ENCODE peak calls at places on chromosomes 7 and 10, in four cellular contexts. One of them, this sample, is unnamed.

GRCh38 chr10:109898666-109899577 is 24.4 kb downstream of the XPNPEP1 start:
- DNase-seq in GM12878: no peak
- DNase-seq in HepG2: no peak
- DNase-seq in H1: no peak
- DNase-seq in this sample: no peak

GRCh38 chr7:157292258-157292657 is 44.5 kb upstream of the DNAJB6 start:
- DNase-seq in GM12878: no peak
- DNase-seq in H1: no peak
- DNase-seq in HepG2: no peak
- DNase-seq in this sample: no peak

GRCh38 chr10:4059471-4060138 is 274.6 kb upstream of the KLF6 start:
- DNase-seq in H1: no peak
- DNase-seq in GM12878: no peak
- DNase-seq in HepG2: no peak
- DNase-seq in this sample: no peak

GRCh38 chr10:121696854-121697253 is 98.6 kb upstream of the FGFR2 start:
- DNase-seq in HepG2: peak; percentile 18
- DNase-seq in H1: peak; percentile 29
- DNase-seq in GM12878: no peak
- DNase-seq in this sample: no peak

GRCh38 chr7:87810726-87811125 is 65.4 kb downstream of the SLC25A40 start:
- DNase-seq in GM12878: no peak
- DNase-seq in HepG2: no peak
- DNase-seq in H1: no peak
- DNase-seq in this sample: no peak

GRCh38 chr7:101913876-101914275 is 96.5 kb downstream of the CUX1 start:
- DNase-seq in GM12878: no peak
- DNase-seq in HepG2: no peak
- DNase-seq in H1: no peak
- DNase-seq in this sample: no peak

GRCh38 chr7:130988443-130988842 is 254.4 kb upstream of the KLF14 start:
- DNase-seq in H1: no peak
- DNase-seq in GM12878: no peak
- DNase-seq in HepG2: no peak
- DNase-seq in this sample: no peak

GRCh38 chr7:37683263-37684120 is at the start of gene GPR141:
- DNase-seq in HepG2: no peak
- DNase-seq in H1: peak; percentile 3
- DNase-seq in GM12878: peak; percentile 93
- DNase-seq in this sample: peak; percentile 46

GRCh38 chr7:45893996-45894664 is 5.8 kb downstream of the IGFBP1 start:
- DNase-seq in GM12878: no peak
- DNase-seq in H1: no peak
- DNase-seq in HepG2: no peak
- DNase-seq in this sample: no peak

GRCh38 chr7:100171087-100171681 is 2.8 kb upstream of the GAL3ST4 start:
- DNase-seq in H1: no peak
- DNase-seq in GM12878: no peak
- DNase-seq in HepG2: no peak
- DNase-seq in this sample: no peak

GRCh38 chr7:105745681-105746330 is 130.6 kb downstream of the ATXN7L1 start:
- DNase-seq in HepG2: no peak
- DNase-seq in GM12878: no peak
- DNase-seq in H1: no peak
- DNase-seq in this sample: no peak

GRCh38 chr7:25849361-25850184 is 302.4 kb upstream of the NFE2L3 start:
- DNase-seq in H1: no peak
- DNase-seq in GM12878: no peak
- DNase-seq in HepG2: peak; percentile 48
- DNase-seq in this sample: no peak

GRCh38 chr10:97138174-97138573 is 47.6 kb downstream of the SLIT1 start:
- DNase-seq in HepG2: peak; percentile 50
- DNase-seq in H1: no peak
- DNase-seq in GM12878: no peak
- DNase-seq in this sample: no peak

GRCh38 chr7:82202107-82202506 is 241.5 kb downstream of the CACNA2D1 start:
- DNase-seq in HepG2: no peak
- DNase-seq in H1: no peak
- DNase-seq in GM12878: no peak
- DNase-seq in this sample: no peak

GRCh38 chr7:117123311-117123926 is 170.1 kb downstream of the ST7 start:
- DNase-seq in GM12878: no peak
- DNase-seq in H1: no peak
- DNase-seq in HepG2: no peak
- DNase-seq in this sample: no peak

GRCh38 chr7:37427276-37427940 is 21.3 kb downstream of the ELMO1 start:
- DNase-seq in HepG2: no peak
- DNase-seq in H1: no peak
- DNase-seq in GM12878: no peak
- DNase-seq in this sample: no peak

GRCh38 chr7:156764016-156764669 is 123.6 kb downstream of the RNF32 start:
- DNase-seq in GM12878: no peak
- DNase-seq in H1: no peak
- DNase-seq in HepG2: peak; percentile 68
- DNase-seq in this sample: peak; percentile 30

GRCh38 chr7:70573202-70573810 is 558.6 kb upstream of the GALNT17 start:
- DNase-seq in GM12878: no peak
- DNase-seq in HepG2: no peak
- DNase-seq in H1: no peak
- DNase-seq in this sample: no peak

GRCh38 chr10:107576746-107577145 is 412.2 kb upstream of the SORCS1 start:
- DNase-seq in HepG2: no peak
- DNase-seq in H1: no peak
- DNase-seq in GM12878: no peak
- DNase-seq in this sample: no peak

GRCh38 chr10:72875250-72876055 is 18.1 kb upstream of the OIT3 start:
- DNase-seq in GM12878: no peak
- DNase-seq in HepG2: peak; percentile 18
- DNase-seq in H1: no peak
- DNase-seq in this sample: no peak

GRCh38 chr10:53476650-53477312 is 704.2 kb upstream of the MBL2 start:
- DNase-seq in H1: no peak
- DNase-seq in HepG2: no peak
- DNase-seq in GM12878: no peak
- DNase-seq in this sample: no peak

GRCh38 chr7:44713680-44714335 is 34.8 kb upstream of the ZMIZ2 start:
- DNase-seq in HepG2: no peak
- DNase-seq in H1: no peak
- DNase-seq in GM12878: no peak
- DNase-seq in this sample: no peak

GRCh38 chr7:39417642-39418041 is 148.6 kb upstream of the YAE1 start:
- DNase-seq in GM12878: no peak
- DNase-seq in HepG2: no peak
- DNase-seq in H1: no peak
- DNase-seq in this sample: no peak

GRCh38 chr7:116548506-116548905 is 23.7 kb downstream of the CAV1 start:
- DNase-seq in HepG2: no peak
- DNase-seq in H1: no peak
- DNase-seq in GM12878: peak; percentile 43
- DNase-seq in this sample: no peak

GRCh38 chr7:45001138-45001694 is 1.2 kb downstream of the CCM2 start:
- DNase-seq in HepG2: no peak
- DNase-seq in GM12878: no peak
- DNase-seq in H1: no peak
- DNase-seq in this sample: no peak

DNA sequence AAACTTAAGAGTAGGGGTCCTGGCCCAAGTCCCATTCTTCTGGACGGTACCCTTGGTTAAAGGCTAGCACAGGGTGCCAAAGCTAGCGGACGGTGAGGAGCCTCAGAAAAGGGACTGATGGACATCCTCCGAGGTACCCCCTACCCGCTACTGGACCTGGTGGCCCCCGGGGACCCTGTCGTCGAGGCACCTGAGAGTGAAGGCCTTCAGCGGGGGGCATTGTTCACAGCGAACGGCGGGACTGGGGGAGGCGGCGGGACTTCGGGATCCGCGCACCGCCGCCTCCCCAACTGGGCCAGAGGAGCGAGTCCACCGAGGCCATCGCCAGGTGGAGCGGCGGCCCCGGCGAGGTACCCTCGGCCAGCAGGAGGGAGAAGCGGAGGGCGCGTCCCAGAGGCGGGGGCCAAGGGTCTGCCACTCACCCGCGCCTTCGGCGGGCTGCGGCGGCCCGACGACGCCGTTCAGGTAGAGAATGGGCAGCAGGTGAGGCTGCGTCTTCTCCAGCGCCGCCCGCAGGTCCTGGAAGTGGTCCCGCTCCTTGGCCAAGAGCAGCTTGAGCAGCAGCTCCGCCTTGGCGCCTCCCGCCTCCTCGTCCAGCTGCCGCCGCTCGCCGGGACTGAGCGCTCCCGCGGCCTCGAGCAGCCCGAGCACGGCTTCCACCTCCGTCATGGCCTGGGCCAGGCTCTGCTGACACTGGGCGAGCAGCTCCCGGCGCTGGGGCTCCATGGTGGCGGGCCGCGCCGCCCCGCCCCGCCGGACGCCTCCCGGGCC is 575 bp downstream of the DLG5 start:
- DNase-seq in HepG2: no peak
- DNase-seq in GM12878: no peak
- DNase-seq in H1: no peak
- DNase-seq in this sample: no peak
- TF ChIP-seq ZNF274 in HepG2: no peak
- TF ChIP-seq ZNF274 in GM12878: no peak
- TF ChIP-seq ZNF274 in H1: no peak
- TF ChIP-seq ZNF274 in this sample: no peak

DNA sequence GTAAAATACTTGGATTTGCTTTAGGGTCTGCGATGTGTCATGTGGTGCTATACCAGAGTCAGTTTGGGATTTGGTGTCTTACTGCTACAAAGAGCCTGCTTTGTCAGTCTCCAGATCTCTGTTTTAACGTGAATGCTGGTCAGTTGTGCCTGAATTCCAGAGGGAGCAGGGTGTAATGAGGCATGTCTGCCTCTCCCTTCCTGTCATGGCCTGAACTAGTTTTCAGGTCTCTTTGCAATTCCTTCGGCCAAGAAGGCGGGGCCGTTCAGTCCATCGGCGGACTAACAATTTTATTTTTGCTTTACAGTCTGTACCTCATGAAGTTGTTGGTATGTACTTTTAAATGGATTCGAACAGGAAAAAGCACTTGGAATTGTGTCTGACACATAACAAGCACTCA is 465.1 kb upstream of the ADARB2 start:
- DNase-seq in GM12878: no peak
- DNase-seq in HepG2: no peak
- DNase-seq in H1: peak; percentile 10
- DNase-seq in this sample: peak; percentile 11
- TF ChIP-seq SUZ12 in GM12878: no peak
- TF ChIP-seq SUZ12 in HepG2: no peak
- TF ChIP-seq SUZ12 in H1: no peak
- TF ChIP-seq SUZ12 in this sample: no peak

DNA sequence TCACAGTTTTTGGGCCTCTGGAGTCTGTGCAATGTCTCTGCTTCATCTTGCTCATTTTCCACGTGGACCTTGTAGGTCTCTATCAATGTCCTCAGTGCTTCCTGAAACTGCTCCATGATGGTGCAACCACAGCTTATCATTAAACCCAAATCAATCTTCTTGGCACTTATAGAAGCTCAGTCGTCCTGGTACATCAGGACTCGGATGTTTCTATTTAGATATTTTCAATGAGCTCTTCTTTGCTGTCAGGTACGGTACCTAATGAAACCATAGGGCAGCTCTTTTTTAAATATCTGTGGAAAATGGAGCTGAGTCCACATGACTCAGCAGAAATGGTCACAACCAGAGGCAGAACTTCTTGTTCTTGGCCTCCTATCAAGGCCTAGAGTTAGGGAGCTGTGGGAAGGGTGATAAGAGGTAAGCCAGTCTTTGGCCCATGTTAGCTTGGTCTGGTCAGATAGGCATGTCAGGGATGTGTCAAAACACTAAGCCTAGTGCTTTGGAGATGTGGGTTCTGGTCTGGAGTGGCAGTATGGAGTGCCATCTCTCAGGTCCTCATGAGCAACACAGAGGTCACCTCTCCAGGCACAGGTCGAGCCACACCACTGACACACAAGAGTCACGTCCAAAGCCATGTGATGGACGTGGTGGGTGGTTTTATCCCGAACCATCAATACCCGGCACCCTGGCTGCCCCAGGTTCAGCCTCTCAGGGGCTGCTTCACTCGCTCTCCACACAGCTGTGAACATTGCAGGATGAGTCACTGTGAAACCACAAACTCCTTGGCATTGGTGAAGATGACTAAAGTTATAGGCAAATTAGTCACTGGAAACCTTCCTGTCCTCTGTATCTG is 87.0 kb downstream of the TBXAS1 start:
- DNase-seq in GM12878: peak; percentile 91
- DNase-seq in HepG2: no peak
- DNase-seq in H1: no peak
- DNase-seq in this sample: no peak
- TF ChIP-seq ZNF274 in GM12878: no peak
- TF ChIP-seq ZNF274 in HepG2: no peak
- TF ChIP-seq ZNF274 in H1: no peak
- TF ChIP-seq ZNF274 in this sample: no peak

GRCh38 chr7:128923411-128923800 is 12.9 kb upstream of the KCP start:
- DNase-seq in HepG2: no peak
- DNase-seq in GM12878: no peak
- DNase-seq in H1: no peak
- DNase-seq in this sample: no peak

GRCh38 chr7:128922496-128923410 is 12.2 kb upstream of the KCP start:
- DNase-seq in GM12878: no peak
- DNase-seq in HepG2: no peak
- DNase-seq in H1: no peak
- DNase-seq in this sample: no peak

GRCh38 chr7:128921866-128922440 is 11.4 kb upstream of the KCP start:
- DNase-seq in H1: no peak
- DNase-seq in HepG2: no peak
- DNase-seq in GM12878: no peak
- DNase-seq in this sample: no peak

GRCh38 chr7:128928159-128928558 is 9.6 kb upstream of the IRF5 start:
- DNase-seq in H1: no peak
- DNase-seq in GM12878: no peak
- DNase-seq in HepG2: no peak
- DNase-seq in this sample: no peak

DNA sequence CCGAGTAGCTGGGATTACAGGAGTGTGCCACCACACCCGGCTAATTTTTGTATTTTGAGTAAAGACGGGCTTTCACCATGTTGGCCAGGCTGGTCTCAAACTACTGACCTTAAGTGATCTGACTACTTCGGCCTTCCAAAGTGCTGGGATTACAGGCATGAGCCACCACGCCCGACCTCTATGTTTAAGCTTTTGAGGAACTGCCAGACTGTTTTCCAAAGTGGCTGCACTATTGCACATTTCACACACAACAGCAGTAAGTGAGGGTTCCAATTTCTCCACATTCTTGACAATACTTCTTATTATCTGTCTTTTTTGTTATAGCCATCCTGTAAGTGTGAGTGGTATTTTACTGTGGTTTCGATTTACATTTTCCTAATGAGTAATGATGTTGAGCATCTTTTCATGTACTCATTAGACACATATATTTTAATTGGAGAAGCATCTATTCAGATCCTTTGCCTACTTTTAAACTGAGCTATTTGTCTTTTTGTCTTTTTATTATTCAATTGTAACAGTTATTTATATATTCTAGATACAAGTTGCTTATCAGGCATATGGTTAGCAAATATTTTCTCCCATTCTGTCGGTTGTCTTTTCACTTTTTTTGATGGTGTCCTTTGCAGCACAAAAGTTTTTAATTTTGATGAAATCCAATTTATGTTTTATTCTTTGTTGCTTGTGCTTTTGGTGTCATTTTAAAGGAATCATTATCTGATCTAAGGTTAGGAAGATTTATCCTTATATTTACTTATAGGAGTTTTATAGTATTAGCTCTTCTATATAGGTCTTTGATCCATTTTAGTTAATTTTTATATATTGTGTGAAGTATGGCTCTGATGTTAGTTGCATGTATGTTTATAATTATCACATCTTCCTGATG is 12.8 kb upstream of the IRF5 start:
- DNase-seq in H1: no peak
- DNase-seq in HepG2: no peak
- DNase-seq in GM12878: no peak
- DNase-seq in this sample: no peak
- TF ChIP-seq SUZ12 in H1: no peak
- TF ChIP-seq SUZ12 in HepG2: no peak
- TF ChIP-seq SUZ12 in GM12878: no peak
- TF ChIP-seq SUZ12 in this sample: no peak

This sample was measured in NT2/D1.